ENCODE peak calls at places on chromosomes 3 and 15, in five cellular contexts. G is psoas muscle, N is cardiac muscle cell, L is thoracic aorta, U is brain microvascular endothelial cell. Q is an unnamed sample.

GRCh38 chr3:127915115-127915936 is at the start of gene KBTBD12:
- DNase-seq in G (peak; percentile 94), N (peak; percentile 43), L (no peak), U (no peak), Q (peak; percentile 62)

GRCh38 chr15:101439285-101439919 is 50.1 kb downstream of the PCSK6 start:
- DNase-seq in G (peak; percentile 73), N (no peak), L (no peak), U (peak; percentile 15), Q (no peak)

GRCh38 chr3:8702560-8702959 is 31.0 kb upstream of the CAV3 start:
- DNase-seq in G (no peak), N (no peak), L (no peak), U (no peak), Q (no peak)

GRCh38 chr3:77825045-77825827 is 785.3 kb downstream of the ROBO2 start:
- DNase-seq in G (peak; percentile 32), N (no peak), L (no peak), U (peak; percentile 90), Q (no peak)

GRCh38 chr3:151067158-151067557 is 18.3 kb upstream of the MED12L start:
- DNase-seq in G (no peak), N (no peak), L (no peak), U (no peak), Q (no peak)

GRCh38 chr15:81096398-81096797 is 37.7 kb upstream of the CFAP161 start:
- DNase-seq in G (no peak), N (no peak), L (no peak), U (no peak), Q (no peak)

GRCh38 chr3:143975549-143976152 is 4.0 kb downstream of the DIPK2A start:
- DNase-seq in G (no peak), N (peak; percentile 21), L (no peak), U (peak; percentile 70), Q (no peak)

GRCh38 chr3:113981803-113982202 is 34.0 kb downstream of the ZDHHC23 start:
- DNase-seq in G (no peak), N (no peak), L (no peak), U (no peak), Q (no peak)

GRCh38 chr3:11238880-11239279 is 33.3 kb upstream of the ATG7 start:
- DNase-seq in G (no peak), N (no peak), L (no peak), U (peak; percentile 78), Q (no peak)

GRCh38 chr3:108564564-108564963 is 24.7 kb downstream of the CIP2A start:
- DNase-seq in G (no peak), N (no peak), L (no peak), U (no peak), Q (no peak)
- H3K36me3 ChIP-seq in G (no peaks in the 10 kb centered on the region), N (peaks cover 7% of the 10 kb centered on the region), L (no peaks in the 10 kb centered on the region), U (no peaks in the 10 kb centered on the region), Q (no peaks in the 10 kb centered on the region)

DNA sequence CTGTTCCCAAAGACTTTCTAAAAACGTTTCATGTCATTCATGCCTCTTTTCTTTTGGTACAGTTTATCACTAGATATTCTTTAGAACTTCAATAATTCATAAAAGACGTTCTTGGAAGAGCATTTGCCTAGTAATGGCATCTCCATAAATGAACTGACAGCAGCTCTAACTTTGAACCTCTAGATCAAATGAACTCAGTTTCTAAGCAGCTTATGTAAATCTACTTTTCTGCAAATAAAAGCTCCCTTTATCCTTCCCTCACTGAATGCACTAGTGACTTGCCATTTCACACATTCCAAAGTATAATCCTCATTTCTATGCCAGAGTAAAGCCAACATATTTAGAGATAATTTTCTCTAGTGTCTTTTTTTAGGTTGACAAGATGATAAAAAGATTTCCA is 85.2 kb downstream of the ZMAT3 start:
- DNase-seq in G (no peak), N (no peak), L (no peak), U (no peak), Q (no peak)
- H3K36me3 ChIP-seq in G (no peaks in the 10 kb centered on the region), N (no peaks in the 10 kb centered on the region), L (peaks cover 4% of the 10 kb centered on the region), U (no peaks in the 10 kb centered on the region), Q (peaks cover 58% of the 10 kb centered on the region)

DNA sequence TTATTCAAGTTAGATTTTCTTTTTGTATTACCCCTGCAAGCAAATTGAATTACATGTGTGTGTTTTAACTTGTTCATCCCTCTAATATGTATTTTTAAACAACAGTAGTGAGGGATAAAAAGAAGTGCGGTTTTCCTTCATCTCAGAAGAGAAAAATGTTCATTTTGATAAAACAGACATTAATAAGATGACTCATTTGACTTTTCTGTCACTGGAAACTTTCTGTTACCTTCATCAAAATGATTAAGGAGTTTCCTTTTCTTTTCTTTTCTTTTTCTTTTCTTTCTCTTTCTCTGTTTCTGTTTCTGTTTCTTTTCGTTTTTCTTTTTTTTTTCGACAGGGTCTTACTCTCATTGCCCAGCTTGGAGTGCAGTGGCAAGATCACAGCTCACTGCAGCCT is 53.0 kb downstream of the ECT2 start:
- DNase-seq in G (no peak), N (no peak), L (no peak), U (no peak), Q (no peak)
- H3K36me3 ChIP-seq in G (peaks cover 5% of the 10 kb centered on the region), N (no peaks in the 10 kb centered on the region), L (no peaks in the 10 kb centered on the region), U (no peaks in the 10 kb centered on the region), Q (peaks cover 10% of the 10 kb centered on the region)

GRCh38 chr15:25051399-25052154 is 96.8 kb downstream of the SNRPN start:
- DNase-seq in G (no peak), N (no peak), L (no peak), U (no peak), Q (no peak)

GRCh38 chr15:25054329-25054728 is 99.5 kb downstream of the SNRPN start:
- DNase-seq in G (no peak), N (no peak), L (no peak), U (no peak), Q (no peak)

GRCh38 chr15:25053000-25053815 is 98.4 kb downstream of the SNRPN start:
- DNase-seq in G (no peak), N (no peak), L (no peak), U (no peak), Q (no peak)

GRCh38 chr15:25054943-25055342 is 100.2 kb downstream of the SNRPN start:
- DNase-seq in G (no peak), N (no peak), L (no peak), U (no peak), Q (no peak)

DNA sequence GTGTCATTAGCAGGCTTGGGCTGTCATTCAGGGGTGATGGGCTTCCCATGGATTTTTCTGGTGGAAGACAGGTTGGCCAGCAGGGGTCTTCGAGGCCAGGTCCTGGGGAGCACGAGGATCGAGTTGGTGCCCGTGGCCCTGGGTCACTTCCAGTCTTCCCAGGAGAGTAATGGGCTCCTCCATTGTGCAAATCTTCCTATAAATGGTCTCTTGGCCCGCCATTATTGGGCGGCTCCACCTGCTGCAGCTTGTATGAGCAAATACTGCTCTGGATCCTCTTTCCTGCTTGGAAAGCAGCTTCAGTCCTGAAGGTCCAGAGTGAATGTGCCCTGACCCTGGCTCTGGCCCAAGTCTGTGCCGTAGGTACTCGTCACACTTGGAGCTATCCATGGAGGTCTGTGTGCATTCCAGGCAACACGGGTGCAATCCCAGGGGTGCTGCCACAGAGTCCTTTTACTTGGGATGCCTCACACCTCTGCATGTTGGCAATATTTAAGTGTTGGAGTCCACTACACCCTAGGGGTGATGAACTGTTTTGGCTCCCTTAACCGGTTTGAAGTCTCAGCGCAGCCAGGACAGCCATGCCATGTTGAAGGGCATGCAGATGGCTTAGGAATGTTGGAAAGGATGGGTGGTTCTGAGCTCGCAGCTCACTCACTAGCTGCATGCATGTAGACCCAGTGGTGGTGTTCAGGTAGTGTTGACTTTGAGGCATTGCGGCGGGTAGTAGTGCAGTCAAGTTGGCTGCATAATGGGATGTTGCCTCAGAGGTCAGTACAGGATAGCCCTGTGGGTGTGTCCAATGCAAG is 97.6 kb downstream of the SNRPN start:
- DNase-seq in G (no peak), N (no peak), L (no peak), U (no peak), Q (no peak)
- H3K36me3 ChIP-seq in G (peaks cover 50% of the 10 kb centered on the region), N (peaks cover 30% of the 10 kb centered on the region), L (peaks cover 96% of the 10 kb centered on the region), U (peaks cover 35% of the 10 kb centered on the region), Q (peaks cover 99% of the 10 kb centered on the region)

DNA sequence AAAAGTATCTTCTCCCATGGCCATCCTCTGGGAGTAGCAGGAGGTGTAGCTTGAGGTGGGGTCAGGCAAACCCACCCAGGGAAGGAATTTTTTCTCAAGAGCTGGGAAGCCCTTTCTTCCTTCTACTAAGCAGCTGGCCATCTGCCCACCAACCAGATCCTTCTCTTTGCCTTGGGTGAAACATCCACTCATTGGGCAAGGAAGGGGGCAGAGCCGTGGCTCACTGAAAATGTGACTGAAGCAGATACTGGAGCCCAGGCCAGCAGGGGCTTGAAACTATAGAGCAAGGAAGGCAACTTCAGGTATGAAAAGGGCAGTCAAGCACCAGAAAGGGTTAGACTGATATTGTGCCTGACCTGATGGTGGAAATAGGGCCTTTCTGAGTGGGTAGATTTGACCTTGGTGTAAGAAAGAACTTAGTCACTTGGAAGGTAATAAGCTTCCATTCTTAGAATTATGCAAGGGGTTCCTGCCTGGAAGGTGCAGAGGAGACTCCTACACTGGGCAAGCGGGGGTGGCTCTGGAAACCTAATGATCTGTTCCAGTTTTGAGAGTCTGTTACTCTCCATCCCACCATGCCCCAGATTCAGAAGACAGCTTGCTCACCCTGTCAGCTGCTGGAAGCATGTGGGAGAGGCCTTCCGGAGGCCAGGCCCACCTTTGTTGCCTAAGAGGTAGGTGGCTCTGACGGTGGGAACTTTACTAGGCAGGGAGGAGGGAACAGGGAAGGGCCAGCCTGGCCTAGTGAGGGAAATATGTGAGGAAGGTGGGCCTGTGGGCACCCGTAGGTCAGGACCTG is 22.0 kb upstream of the PLA2G4E start:
- DNase-seq in G (no peak), N (no peak), L (no peak), U (no peak), Q (no peak)
- H3K36me3 ChIP-seq in G (no peaks in the 10 kb centered on the region), N (no peaks in the 10 kb centered on the region), L (no peaks in the 10 kb centered on the region), U (no peaks in the 10 kb centered on the region), Q (no peaks in the 10 kb centered on the region)

Q was measured in left ventricle myocardium inferior.